ENCODE peak calls at places on chromosomes 7 and 10, in four cellular contexts. S, A, M and Y are unnamed samples.

GRCh38 chr7:131921016-131921415 is 364.6 kb upstream of the PODXL start:
- DNase-seq in S (peak), A (no peak), M (no peak), Y (no peak)

GRCh38 chr10:11335167-11335652 is 276.2 kb downstream of the USP6NL start:
- DNase-seq in S (peak), A (no peak), M (no peak), Y (no peak)

GRCh38 chr7:115689941-115690340 is 340.6 kb downstream of the TFEC start:
- DNase-seq in S (peak), A (no peak), M (no peak), Y (no peak)

GRCh38 chr10:23439920-23440875 is 1.3 kb downstream of the OTUD1 start:
- DNase-seq in S (peak), A (peak), M (peak), Y (no peak)

GRCh38 chr7:155226261-155227003 is 71.2 kb upstream of the INSIG1 start:
- DNase-seq in S (no peak), A (peak), M (no peak), Y (no peak)

GRCh38 chr7:51102828-51103227 is 213.8 kb downstream of the COBL start:
- DNase-seq in S (no peak), A (no peak), M (no peak), Y (no peak)

GRCh38 chr10:30812018-30812851 is 182.7 kb upstream of the LYZL2 start:
- DNase-seq in S (peak), A (no peak), M (peak), Y (peak)

GRCh38 chr7:115965241-115965640 is 65.3 kb downstream of the TFEC start:
- DNase-seq in S (no peak), A (no peak), M (no peak), Y (no peak)

GRCh38 chr10:96292971-96293909 is 11.0 kb upstream of the DNTT start:
- DNase-seq in S (peak), A (peak), M (peak), Y (no peak)

GRCh38 chr7:107660381-107661080 is at the start of gene SLC26A4:
- DNase-seq in S (no peak), A (peak), M (no peak), Y (no peak)

GRCh38 chr7:112103246-112103645 is 103.0 kb downstream of the DOCK4 start:
- DNase-seq in S (peak), A (no peak), M (no peak), Y (no peak)

GRCh38 chr10:52668024-52668423 is 104.6 kb downstream of the MBL2 start:
- DNase-seq in S (no peak), A (no peak), M (no peak), Y (no peak)

GRCh38 chr10:125086716-125087115 is 73.6 kb downstream of the CTBP2 start:
- DNase-seq in S (no peak), A (no peak), M (no peak), Y (no peak)

GRCh38 chr7:131000873-131001272 is 266.9 kb upstream of the KLF14 start:
- DNase-seq in S (no peak), A (no peak), M (no peak), Y (no peak)

GRCh38 chr10:128337860-128338378 is 211.7 kb upstream of the MKI67 start:
- DNase-seq in S (no peak), A (peak), M (no peak), Y (no peak)

GRCh38 chr7:87140271-87140748 is 11.9 kb upstream of the DMTF1 start:
- DNase-seq in S (no peak), A (no peak), M (peak), Y (no peak)

GRCh38 chr7:99997545-99998137 is 17.8 kb upstream of the ZKSCAN1 start:
- DNase-seq in S (no peak), A (peak), M (peak), Y (peak)

GRCh38 chr7:72106405-72106804 is 305.7 kb downstream of the CALN1 start:
- DNase-seq in S (no peak), A (no peak), M (no peak), Y (no peak)

GRCh38 chr10:74179124-74179710 is 28.2 kb downstream of the ADK start:
- DNase-seq in S (peak), A (no peak), M (no peak), Y (no peak)

GRCh38 chr7:47103498-47104205 is 478.3 kb downstream of the TNS3 start:
- DNase-seq in S (no peak), A (no peak), M (no peak), Y (no peak)

GRCh38 chr7:132656846-132657776 is 80.8 kb upstream of the PLXNA4 start:
- DNase-seq in S (peak), A (no peak), M (no peak), Y (no peak)

GRCh38 chr7:34190299-34190698 is 285.0 kb downstream of the BMPER start:
- DNase-seq in S (no peak), A (no peak), M (no peak), Y (no peak)

GRCh38 chr7:28298870-28299484 is 113.3 kb upstream of the CREB5 start:
- DNase-seq in S (peak), A (peak), M (peak), Y (peak)

GRCh38 chr10:110840225-110840922 is 31.4 kb upstream of the PDCD4 start:
- DNase-seq in S (no peak), A (peak), M (no peak), Y (peak)

GRCh38 chr7:26365077-26365896 is 73.6 kb downstream of the SNX10 start:
- DNase-seq in S (peak), A (peak), M (peak), Y (peak)

GRCh38 chr7:124603066-124603465 is 162.5 kb downstream of the GPR37 start:
- DNase-seq in S (peak), A (no peak), M (no peak), Y (no peak)

GRCh38 chr10:100339236-100339635 is 7.8 kb upstream of the SCD start:
- DNase-seq in S (no peak), A (no peak), M (no peak), Y (no peak)

GRCh38 chr7:2943851-2944601 is 99.6 kb downstream of the CARD11 start:
- DNase-seq in S (no peak), A (no peak), M (no peak), Y (peak)

GRCh38 chr7:134865001-134865845 is 85.8 kb downstream of the CALD1 start:
- DNase-seq in S (peak), A (no peak), M (no peak), Y (no peak)

GRCh38 chr7:131722371-131722770 is 165.9 kb upstream of the PODXL start:
- DNase-seq in S (no peak), A (no peak), M (no peak), Y (no peak)

GRCh38 chr7:110604885-110605284 is 486.0 kb upstream of the LRRN3 start:
- DNase-seq in S (no peak), A (no peak), M (no peak), Y (no peak)

GRCh38 chr10:78921906-78922305 is 146.9 kb upstream of the ZMIZ1 start:
- DNase-seq in S (no peak), A (no peak), M (peak), Y (no peak)

GRCh38 chr10:131134001-131134576 is 177.4 kb downstream of the TCERG1L start:
- DNase-seq in S (no peak), A (no peak), M (no peak), Y (no peak)

DNA sequence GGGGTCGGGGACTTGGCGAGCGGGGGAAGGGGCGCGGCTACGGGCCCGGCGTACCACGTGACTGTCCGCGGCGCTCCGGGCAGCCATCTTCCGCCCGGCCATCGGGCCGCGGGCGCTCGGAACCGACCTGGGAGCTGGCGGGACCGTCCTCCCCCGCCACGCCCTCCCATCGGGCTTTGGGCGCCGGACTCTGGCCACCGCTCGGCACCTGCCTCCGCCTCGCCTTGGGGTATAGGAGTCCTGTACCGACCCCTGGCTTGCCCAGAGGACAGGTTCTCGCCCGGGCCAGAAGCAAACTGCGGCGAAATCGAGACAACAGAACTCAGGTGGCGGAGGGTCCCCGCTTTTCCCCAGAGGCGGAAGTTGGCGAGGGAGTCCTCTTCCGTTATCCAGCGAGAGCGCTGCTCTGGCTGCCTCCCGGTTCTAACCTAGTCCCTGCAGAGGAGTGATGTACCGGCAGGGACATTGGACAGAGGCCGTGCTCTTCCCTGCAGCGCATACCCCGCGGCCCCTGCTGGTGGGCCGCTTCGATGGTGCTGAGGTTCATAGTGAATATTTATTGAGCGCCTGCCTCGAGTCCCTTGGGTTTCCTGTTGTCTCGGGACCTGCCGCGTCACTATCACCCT is 1.2 kb upstream of the SGMS1 start:
- DNase-seq in S (peak), A (peak), M (peak), Y (peak)
- TF ChIP-seq POLR2A in S (peak), A (peak), M (peak), Y (no peak)

DNA sequence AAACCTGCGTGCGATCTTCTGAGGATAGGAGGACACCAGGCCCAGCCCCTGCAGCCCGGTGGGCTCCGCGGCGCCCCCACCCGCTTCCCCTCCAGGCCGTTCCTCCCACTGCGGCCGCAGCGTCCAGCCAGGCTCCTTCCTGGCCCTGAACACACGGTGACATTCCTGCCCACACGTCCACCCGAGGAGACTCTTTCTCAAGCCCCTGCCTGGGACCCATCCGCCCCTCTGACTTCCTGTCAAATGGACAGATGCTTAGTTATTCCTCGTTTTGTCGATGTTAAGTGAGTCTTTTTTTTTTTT is 32.4 kb upstream of the RNF32 start:
- DNase-seq in S (no peak), A (no peak), M (peak), Y (no peak)
- H3K4me3 ChIP-seq in S (peak), A (no peak), M (peak), Y (no peak)

GRCh38 chr7:123154231-123154860 is 45.4 kb downstream of the SLC13A1 start:
- DNase-seq in S (peak), A (peak), M (peak), Y (peak)

GRCh38 chr7:123151443-123151842 is 48.3 kb downstream of the SLC13A1 start:
- DNase-seq in S (no peak), A (no peak), M (no peak), Y (no peak)

GRCh38 chr7:123143206-123143605 is 56.6 kb downstream of the SLC13A1 start:
- DNase-seq in S (no peak), A (no peak), M (no peak), Y (no peak)

GRCh38 chr7:123148813-123149212 is 51.0 kb downstream of the SLC13A1 start:
- DNase-seq in S (no peak), A (no peak), M (no peak), Y (no peak)
- TF ChIP-seq CTCF in S (no peak), A (peak), M (no peak), Y (no peak)

GRCh38 chr7:137981668-137982067 is 20.2 kb downstream of the CREB3L2 start:
- DNase-seq in S (no peak), A (no peak), M (no peak), Y (no peak)
- TF ChIP-seq POLR2A in S (no peak), A (no peak), M (no peak), Y (no peak)

GRCh38 chr7:104902183-104902582 is 111.8 kb upstream of the KMT2E start:
- DNase-seq in S (no peak), A (no peak), M (no peak), Y (no peak)
- H3K4me3 ChIP-seq in S (no peak), A (no peak), M (no peak), Y (no peak)

GRCh38 chr7:37921876-37922275 is 1.4 kb downstream of the EPDR1 start:
- DNase-seq in S (no peak), A (no peak), M (no peak), Y (no peak)

GRCh38 chr7:37925620-37926019 is 5.2 kb downstream of the EPDR1 start:
- DNase-seq in S (no peak), A (no peak), M (no peak), Y (no peak)

GRCh38 chr7:37921340-37921805 is 933 bp downstream of the EPDR1 start:
- DNase-seq in S (no peak), A (peak), M (peak), Y (no peak)

GRCh38 chr7:37924399-37924798 is 4.0 kb downstream of the EPDR1 start:
- DNase-seq in S (no peak), A (no peak), M (no peak), Y (no peak)

GRCh38 chr7:37923996-37924395 is 3.6 kb downstream of the EPDR1 start:
- DNase-seq in S (no peak), A (no peak), M (no peak), Y (no peak)
- TF ChIP-seq CTCF in S (no peak), A (no peak), M (no peak), Y (no peak)

DNA sequence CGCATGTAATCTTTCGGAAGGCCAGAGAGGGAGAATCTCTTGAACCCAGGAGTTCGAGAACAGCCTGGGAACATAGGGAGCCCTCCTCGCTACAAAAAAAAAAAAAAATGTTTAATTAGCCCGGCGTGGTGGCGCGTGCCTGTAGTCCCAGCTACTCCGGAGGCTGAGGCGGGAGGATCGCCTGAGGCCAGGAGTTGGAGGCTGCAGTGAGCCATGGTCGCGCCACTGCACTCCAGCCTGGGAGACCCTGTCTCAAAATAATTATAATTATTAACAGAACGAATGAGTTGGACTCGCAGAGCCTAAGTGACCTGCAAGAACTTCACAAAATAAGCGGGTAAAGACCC is 792 bp downstream of the PCGF6 start:
- DNase-seq in S (no peak), A (no peak), M (no peak), Y (no peak)
- TF ChIP-seq POLR2A in S (no peak), A (no peak), M (no peak), Y (no peak)